ENCODE peak calls at places on chromosome 17, in four cellular contexts. C is MM.1S, S is HCT116, B is K562. F is an unnamed sample.

GRCh38 chr17:20074001-20074400 is 64.8 kb downstream of the SPECC1 start:
- DNase-seq in S (no peak), C (no peak), B (no peak), F (no peak)

GRCh38 chr17:75691371-75692290 is 24.5 kb downstream of the SAP30BP start:
- DNase-seq in C (no peak), B (no peak), S (no peak), F (peak; percentile 29)

GRCh38 chr17:49318438-49318965 is 43.5 kb downstream of the ZNF652 start:
- DNase-seq in B (no peak), S (no peak), C (no peak), F (no peak)

GRCh38 chr17:59397316-59398073 is 66.0 kb downstream of the YPEL2 start:
- DNase-seq in S (no peak), B (no peak), C (no peak), F (no peak)

GRCh38 chr17:67765623-67766022 is 47.9 kb downstream of the NOL11 start:
- DNase-seq in C (no peak), B (peak; percentile 57), S (no peak), F (no peak)

GRCh38 chr17:7479389-7480192 is at the start of gene ZBTB4:
- DNase-seq in B (peak; percentile 70), C (peak; percentile 42), S (no peak), F (peak; percentile 64)

GRCh38 chr17:10360578-10360977 is 12.2 kb downstream of the MYH13 start:
- DNase-seq in C (no peak), B (no peak), S (no peak), F (no peak)

GRCh38 chr17:21425321-21425720 is 49.2 kb downstream of the KCNJ12 start:
- DNase-seq in B (no peak), S (no peak), C (no peak), F (no peak)

GRCh38 chr17:39607851-39608130 is at the start of gene NEUROD2:
- DNase-seq in B (no peak), C (no peak), S (no peak), F (no peak)

GRCh38 chr17:59844884-59845594 is 47.7 kb downstream of the TUBD1 start:
- DNase-seq in C (no peak), B (no peak), S (no peak), F (no peak)

GRCh38 chr17:8143581-8144400 is 8.4 kb downstream of the PER1 start:
- DNase-seq in S (no peak), C (no peak), B (no peak), F (no peak)

GRCh38 chr17:15451681-15452080 is 15.7 kb downstream of the CDRT4 start:
- DNase-seq in C (no peak), B (no peak), S (no peak), F (no peak)

GRCh38 chr17:6893382-6894205 is 62.1 kb upstream of the TEKT1 start:
- DNase-seq in B (no peak), C (no peak), S (no peak), F (no peak)

GRCh38 chr17:62653831-62654829 is 26.7 kb downstream of the MRC2 start:
- DNase-seq in C (no peak), S (no peak), B (peak; percentile 43), F (no peak)

GRCh38 chr17:48925991-48926342 is 17.8 kb downstream of the UBE2Z start:
- DNase-seq in B (no peak), C (no peak), S (no peak), F (no peak)

GRCh38 chr17:62611308-62611707 is 16.2 kb upstream of the MRC2 start:
- DNase-seq in B (no peak), S (no peak), C (no peak), F (no peak)

GRCh38 chr17:31517524-31517923 is 126.0 kb downstream of the RAB11FIP4 start:
- DNase-seq in C (no peak), B (peak; percentile 49), S (no peak), F (no peak)

GRCh38 chr17:34998205-34998604 is 17.9 kb downstream of the LIG3 start:
- DNase-seq in S (peak; percentile 38), C (peak; percentile 56), B (peak; percentile 74), F (peak; percentile 73)

GRCh38 chr17:82674656-82675475 is 23.6 kb downstream of the RAB40B start:
- DNase-seq in C (no peak), S (no peak), B (no peak), F (no peak)

GRCh38 chr17:71024172-71024571 is 854.8 kb downstream of the KCNJ2 start:
- DNase-seq in C (no peak), S (no peak), B (no peak), F (no peak)

GRCh38 chr17:16378631-16379282 is 2.1 kb upstream of the UBB start:
- DNase-seq in S (no peak), C (no peak), B (peak; percentile 33), F (no peak)

GRCh38 chr17:82876149-82876548 is 36.3 kb upstream of the ZNF750 start:
- DNase-seq in B (peak; percentile 77), S (no peak), C (no peak), F (no peak)

GRCh38 chr17:63697341-63698286 is 2.3 kb downstream of the LIMD2 start:
- DNase-seq in B (peak; percentile 40), C (peak; percentile 72), S (peak; percentile 27), F (peak; percentile 78)

GRCh38 chr17:48553190-48553547 is 8.3 kb upstream of the HOXB2 start:
- DNase-seq in S (no peak), C (no peak), B (no peak), F (no peak)

GRCh38 chr17:74695629-74696028 is 17.1 kb downstream of the CD300LF start:
- DNase-seq in B (no peak), S (no peak), C (no peak), F (no peak)

GRCh38 chr17:37516131-37516561 is 26.5 kb downstream of the DUSP14 start:
- DNase-seq in B (no peak), C (no peak), S (no peak), F (no peak)

GRCh38 chr17:7888184-7888920 is at the start of gene CHD3:
- DNase-seq in C (no peak), B (no peak), S (no peak), F (no peak)

GRCh38 chr17:34146440-34147043 is 108.5 kb upstream of the CCL2 start:
- DNase-seq in C (peak; percentile 74), S (no peak), B (peak; percentile 66), F (peak; percentile 59)

GRCh38 chr17:4934173-4934979 is 2.3 kb downstream of the GP1BA start:
- DNase-seq in S (no peak), C (peak; percentile 69), B (peak; percentile 28), F (no peak)

GRCh38 chr17:78324391-78325075 is 35.3 kb downstream of the SOCS3 start:
- DNase-seq in C (no peak), S (no peak), B (no peak), F (no peak)

GRCh38 chr17:73829676-73830280 is 185.5 kb upstream of the SDK2 start:
- DNase-seq in B (no peak), C (no peak), S (no peak), F (no peak)

GRCh38 chr17:75563063-75563758 is 24.4 kb upstream of the MYO15B start:
- DNase-seq in S (no peak), B (no peak), C (no peak), F (no peak)

GRCh38 chr17:36527851-36528250 is 6.8 kb downstream of the MYO19 start:
- DNase-seq in S (no peak), B (no peak), C (no peak), F (peak; percentile 1)

GRCh38 chr17:66432996-66433556 is 130.7 kb downstream of the PRKCA start:
- DNase-seq in S (no peak), C (no peak), B (no peak), F (no peak)

GRCh38 chr17:61280338-61280737 is 119.3 kb upstream of the TBX2 start:
- DNase-seq in B (no peak), C (no peak), S (no peak), F (no peak)

GRCh38 chr17:38912221-38912813 is 13.1 kb upstream of the LASP1NB start:
- DNase-seq in S (no peak), C (no peak), B (no peak), F (no peak)

GRCh38 chr17:4101127-4101798 is 41.6 kb downstream of the ZZEF1 start:
- DNase-seq in B (peak; percentile 9), S (no peak), C (peak; percentile 85), F (no peak)

GRCh38 chr17:47821031-47821423 is 567 bp downstream of the OSBPL7 start:
- DNase-seq in B (peak; percentile 28), S (no peak), C (no peak), F (peak; percentile 15)

GRCh38 chr17:81509048-81509686 is 3.4 kb downstream of the ACTG1 start:
- DNase-seq in C (peak; percentile 22), S (no peak), B (no peak), F (peak; percentile 43)
- H4K20me1 ChIP-seq in C (peaks cover 30% of the 10 kb centered on the region), S (peaks cover 35% of the 10 kb centered on the region), B (peaks cover 38% of the 10 kb centered on the region), F (peaks cover 44% of the 10 kb centered on the region)

DNA sequence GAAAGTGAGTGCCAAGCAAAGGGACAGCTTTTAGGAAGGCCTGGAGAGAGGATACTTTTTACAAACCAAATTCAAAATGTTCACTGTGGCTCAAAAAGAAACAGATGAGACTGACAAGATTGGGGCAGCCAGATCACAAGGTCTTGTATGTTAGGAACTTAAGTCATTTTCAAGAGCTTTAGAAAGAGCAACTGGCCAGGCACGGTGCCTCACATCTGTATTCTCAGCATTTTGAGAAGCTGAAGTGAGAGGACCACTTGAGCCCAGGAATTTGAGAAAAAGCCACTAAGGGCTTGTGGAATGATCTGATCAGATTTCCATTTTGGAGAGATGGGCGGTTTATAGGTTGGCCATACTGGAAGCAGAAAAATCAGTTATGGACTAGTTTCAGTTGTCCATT is 17.2 kb downstream of the SPAG9 start:
- DNase-seq in B (no peak), S (no peak), C (no peak), F (no peak)
- H4K20me1 ChIP-seq in B (no peaks in the 10 kb centered on the region), S (peaks cover 18% of the 10 kb centered on the region), C (no peaks in the 10 kb centered on the region), F (peaks cover 35% of the 10 kb centered on the region)

DNA sequence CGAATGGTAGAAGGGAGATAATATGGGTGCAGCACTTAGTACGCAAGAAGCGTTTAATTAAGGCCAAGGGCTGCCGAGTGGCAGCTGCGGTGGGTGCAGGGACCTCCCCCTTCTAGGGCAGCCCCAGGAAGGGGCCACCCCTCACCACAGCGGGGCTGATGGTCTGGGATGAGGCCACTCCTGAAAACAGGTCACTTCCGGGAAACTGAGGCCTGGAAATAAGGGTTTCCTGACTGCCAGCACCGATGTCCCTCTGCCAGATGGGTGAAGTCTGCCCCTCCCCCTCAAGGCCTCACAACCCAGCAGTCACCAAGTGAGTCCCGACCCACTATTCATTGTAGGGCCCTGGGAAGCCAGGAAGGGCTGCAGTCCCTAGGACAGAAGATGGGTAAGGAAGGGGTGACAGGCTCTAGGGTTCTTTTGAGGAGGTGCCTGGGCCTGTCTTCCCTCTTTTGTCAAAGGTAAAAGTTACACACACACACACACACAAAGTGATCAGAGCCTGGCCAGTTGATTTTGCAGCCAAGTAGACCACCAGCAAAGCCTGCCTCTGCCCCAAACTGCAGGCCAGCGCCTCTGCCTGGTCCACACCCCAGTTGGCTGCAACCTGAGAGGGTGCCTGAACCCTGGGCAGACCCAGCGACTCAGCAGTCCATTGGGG is 12.5 kb downstream of the SREBF1 start:
- DNase-seq in C (no peak), B (no peak), S (no peak), F (peak; percentile 36)
- H4K20me1 ChIP-seq in C (no peaks in the 10 kb centered on the region), B (peaks cover 34% of the 10 kb centered on the region), S (no peaks in the 10 kb centered on the region), F (peaks cover 21% of the 10 kb centered on the region)

GRCh38 chr17:29407856-29408255 is 17.7 kb downstream of the TAOK1 start:
- DNase-seq in B (no peak), C (no peak), S (no peak), F (no peak)

GRCh38 chr17:29412780-29413565 is 22.8 kb downstream of the TAOK1 start:
- DNase-seq in B (no peak), S (no peak), C (no peak), F (no peak)

DNA sequence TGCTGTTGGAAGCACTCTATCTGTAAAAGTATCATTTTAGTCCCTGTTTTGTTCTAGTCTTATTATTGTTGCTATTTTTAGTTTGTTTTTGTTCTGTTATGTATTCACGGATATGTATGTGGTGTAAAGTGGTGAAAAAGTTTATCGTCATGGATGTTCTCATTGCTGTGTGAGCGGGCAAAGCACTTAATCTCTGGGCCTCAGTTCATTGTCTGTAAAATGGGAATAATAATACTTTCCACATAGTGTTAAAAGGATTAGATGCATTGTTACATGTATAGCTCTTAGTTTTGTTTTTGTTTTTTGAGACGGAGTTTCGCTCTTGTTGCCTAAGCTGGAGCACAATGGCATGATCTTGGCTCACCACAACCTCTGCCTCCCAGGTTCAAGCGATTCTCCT is 19.8 kb downstream of the TAOK1 start:
- DNase-seq in S (no peak), C (no peak), B (no peak), F (no peak)
- H4K20me1 ChIP-seq in S (peaks cover 4% of the 10 kb centered on the region), C (no peaks in the 10 kb centered on the region), B (peaks cover 6% of the 10 kb centered on the region), F (peaks cover 56% of the 10 kb centered on the region)